ENCODE peak calls at places on chromosomes 12 and 14, in nine cellular contexts. One of them, this sample, is unnamed.

GRCh38 chr12:726281-727140 is 25.9 kb upstream of the WNK1 start:
- DNase-seq in PC-3: peak; percentile 54
- DNase-seq in mammary epithelial cell: peak; percentile 68
- DNase-seq in tibial artery: no peak
- DNase-seq in adipocyte: no peak
- DNase-seq in cardiac muscle cell: no peak
- DNase-seq in DND-41: no peak
- DNase-seq in psoas muscle: no peak
- DNase-seq in right cardiac atrium: no peak
- DNase-seq in this sample: no peak

GRCh38 chr12:19198272-19198671 is 68.7 kb downstream of the PLEKHA5 start:
- DNase-seq in adipocyte: peak; percentile 80
- DNase-seq in cardiac muscle cell: no peak
- DNase-seq in right cardiac atrium: no peak
- DNase-seq in PC-3: peak; percentile 80
- DNase-seq in mammary epithelial cell: peak; percentile 89
- DNase-seq in DND-41: no peak
- DNase-seq in psoas muscle: no peak
- DNase-seq in tibial artery: no peak
- DNase-seq in this sample: no peak

GRCh38 chr12:93776581-93777018 is 99.4 kb downstream of the CRADD start:
- DNase-seq in mammary epithelial cell: peak; percentile 16
- DNase-seq in cardiac muscle cell: no peak
- DNase-seq in right cardiac atrium: no peak
- DNase-seq in DND-41: no peak
- DNase-seq in PC-3: no peak
- DNase-seq in psoas muscle: no peak
- DNase-seq in tibial artery: no peak
- DNase-seq in adipocyte: peak; percentile 85
- DNase-seq in this sample: no peak

GRCh38 chr14:32004300-32004699 is 72.8 kb upstream of the ARHGAP5 start:
- DNase-seq in adipocyte: no peak
- DNase-seq in right cardiac atrium: no peak
- DNase-seq in mammary epithelial cell: peak; percentile 86
- DNase-seq in cardiac muscle cell: no peak
- DNase-seq in tibial artery: no peak
- DNase-seq in DND-41: no peak
- DNase-seq in PC-3: peak; percentile 86
- DNase-seq in psoas muscle: no peak
- DNase-seq in this sample: no peak

GRCh38 chr14:53278602-53279506 is 125.7 kb upstream of the DDHD1 start:
- DNase-seq in DND-41: peak; percentile 62
- DNase-seq in psoas muscle: no peak
- DNase-seq in PC-3: peak; percentile 86
- DNase-seq in right cardiac atrium: no peak
- DNase-seq in mammary epithelial cell: peak; percentile 73
- DNase-seq in adipocyte: no peak
- DNase-seq in tibial artery: no peak
- DNase-seq in cardiac muscle cell: no peak
- DNase-seq in this sample: no peak

GRCh38 chr14:61555056-61555838 is 140.1 kb upstream of the HIF1A start:
- DNase-seq in DND-41: no peak
- DNase-seq in adipocyte: no peak
- DNase-seq in psoas muscle: no peak
- DNase-seq in right cardiac atrium: no peak
- DNase-seq in tibial artery: no peak
- DNase-seq in mammary epithelial cell: peak; percentile 81
- DNase-seq in cardiac muscle cell: no peak
- DNase-seq in PC-3: peak; percentile 54
- DNase-seq in this sample: no peak

GRCh38 chr14:90453401-90453951 is 56.6 kb downstream of the CALM1 start:
- DNase-seq in PC-3: no peak
- DNase-seq in right cardiac atrium: peak; percentile 79
- DNase-seq in psoas muscle: no peak
- DNase-seq in mammary epithelial cell: no peak
- DNase-seq in tibial artery: no peak
- DNase-seq in DND-41: no peak
- DNase-seq in cardiac muscle cell: peak; percentile 18
- DNase-seq in adipocyte: no peak
- DNase-seq in this sample: peak; percentile 27

GRCh38 chr12:48023386-48023785 is 19.1 kb upstream of the COL2A1 start:
- DNase-seq in right cardiac atrium: peak; percentile 74
- DNase-seq in adipocyte: no peak
- DNase-seq in PC-3: no peak
- DNase-seq in psoas muscle: no peak
- DNase-seq in DND-41: no peak
- DNase-seq in mammary epithelial cell: no peak
- DNase-seq in tibial artery: no peak
- DNase-seq in cardiac muscle cell: peak; percentile 51
- DNase-seq in this sample: no peak

GRCh38 chr12:93379432-93380308 is 1.9 kb downstream of the NUDT4 start:
- DNase-seq in adipocyte: peak; percentile 49
- DNase-seq in right cardiac atrium: no peak
- DNase-seq in psoas muscle: no peak
- DNase-seq in mammary epithelial cell: peak; percentile 27
- DNase-seq in DND-41: no peak
- DNase-seq in tibial artery: no peak
- DNase-seq in PC-3: peak; percentile 29
- DNase-seq in cardiac muscle cell: no peak
- DNase-seq in this sample: no peak

GRCh38 chr12:95336387-95337067 is 118.9 kb downstream of the VEZT start:
- DNase-seq in tibial artery: peak; percentile 86
- DNase-seq in cardiac muscle cell: peak; percentile 88
- DNase-seq in right cardiac atrium: peak; percentile 79
- DNase-seq in psoas muscle: peak; percentile 41
- DNase-seq in mammary epithelial cell: peak; percentile 61
- DNase-seq in PC-3: peak; percentile 92
- DNase-seq in DND-41: no peak
- DNase-seq in adipocyte: peak; percentile 92
- DNase-seq in this sample: no peak

GRCh38 chr14:38873923-38874612 is 229.0 kb downstream of the SEC23A start:
- DNase-seq in PC-3: no peak
- DNase-seq in DND-41: no peak
- DNase-seq in psoas muscle: no peak
- DNase-seq in right cardiac atrium: no peak
- DNase-seq in cardiac muscle cell: no peak
- DNase-seq in mammary epithelial cell: no peak
- DNase-seq in adipocyte: no peak
- DNase-seq in tibial artery: no peak
- DNase-seq in this sample: no peak

GRCh38 chr12:28191018-28191595 is 851 bp downstream of the CCDC91 start:
- DNase-seq in mammary epithelial cell: peak; percentile 68
- DNase-seq in right cardiac atrium: no peak
- DNase-seq in PC-3: peak; percentile 75
- DNase-seq in DND-41: peak; percentile 41
- DNase-seq in cardiac muscle cell: no peak
- DNase-seq in psoas muscle: peak; percentile 34
- DNase-seq in tibial artery: no peak
- DNase-seq in adipocyte: no peak
- DNase-seq in this sample: no peak

GRCh38 chr12:47361389-47362031 is 281.8 kb upstream of the AMIGO2 start:
- DNase-seq in adipocyte: no peak
- DNase-seq in PC-3: no peak
- DNase-seq in mammary epithelial cell: peak; percentile 84
- DNase-seq in cardiac muscle cell: no peak
- DNase-seq in right cardiac atrium: no peak
- DNase-seq in tibial artery: no peak
- DNase-seq in psoas muscle: no peak
- DNase-seq in DND-41: peak; percentile 62
- DNase-seq in this sample: peak; percentile 40

GRCh38 chr14:75123991-75124390 is 2.9 kb downstream of the NEK9 start:
- DNase-seq in psoas muscle: no peak
- DNase-seq in cardiac muscle cell: no peak
- DNase-seq in tibial artery: no peak
- DNase-seq in mammary epithelial cell: peak; percentile 76
- DNase-seq in PC-3: peak; percentile 82
- DNase-seq in DND-41: no peak
- DNase-seq in adipocyte: peak; percentile 60
- DNase-seq in right cardiac atrium: no peak
- DNase-seq in this sample: no peak

GRCh38 chr14:65502676-65503124 is 90.2 kb downstream of the FUT8 start:
- DNase-seq in tibial artery: no peak
- DNase-seq in PC-3: peak; percentile 91
- DNase-seq in adipocyte: peak; percentile 48
- DNase-seq in DND-41: no peak
- DNase-seq in psoas muscle: no peak
- DNase-seq in right cardiac atrium: no peak
- DNase-seq in cardiac muscle cell: peak; percentile 10
- DNase-seq in mammary epithelial cell: peak; percentile 77
- DNase-seq in this sample: no peak

DNA sequence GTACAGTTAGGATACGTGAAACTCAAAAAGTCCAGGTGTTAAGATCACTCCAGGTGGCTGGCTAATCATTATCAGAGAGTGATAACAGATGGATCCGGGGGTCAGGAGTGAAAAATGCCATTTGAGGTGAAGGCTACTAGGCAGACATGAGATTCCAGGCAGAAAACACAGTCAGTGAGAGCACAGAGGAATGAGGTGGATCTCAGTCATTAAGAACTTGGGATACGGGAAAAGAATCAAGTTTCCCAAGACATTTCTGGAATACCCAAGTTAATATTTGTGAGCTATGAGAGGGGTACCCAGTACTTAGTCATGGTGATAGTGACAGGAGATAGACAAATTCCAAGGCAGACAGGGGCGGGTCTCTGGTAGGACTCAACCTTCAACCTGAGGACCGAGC is 94.6 kb upstream of the ALG10B start:
- DNase-seq in mammary epithelial cell: no peak
- DNase-seq in DND-41: no peak
- DNase-seq in PC-3: no peak
- DNase-seq in cardiac muscle cell: no peak
- DNase-seq in adipocyte: no peak
- DNase-seq in psoas muscle: no peak
- DNase-seq in right cardiac atrium: no peak
- DNase-seq in tibial artery: no peak
- DNase-seq in this sample: no peak
- H3K9me3 ChIP-seq in mammary epithelial cell: no peaks in the 10 kb centered on the region
- H3K9me3 ChIP-seq in DND-41: no peaks in the 10 kb centered on the region
- H3K9me3 ChIP-seq in PC-3: no peaks in the 10 kb centered on the region
- H3K9me3 ChIP-seq in cardiac muscle cell: no peaks in the 10 kb centered on the region
- H3K9me3 ChIP-seq in adipocyte: no peaks in the 10 kb centered on the region
- H3K9me3 ChIP-seq in psoas muscle: no peaks in the 10 kb centered on the region
- H3K9me3 ChIP-seq in right cardiac atrium: no peaks in the 10 kb centered on the region
- H3K9me3 ChIP-seq in tibial artery: no peaks in the 10 kb centered on the region
- H3K9me3 ChIP-seq in this sample: no peaks in the 10 kb centered on the region

DNA sequence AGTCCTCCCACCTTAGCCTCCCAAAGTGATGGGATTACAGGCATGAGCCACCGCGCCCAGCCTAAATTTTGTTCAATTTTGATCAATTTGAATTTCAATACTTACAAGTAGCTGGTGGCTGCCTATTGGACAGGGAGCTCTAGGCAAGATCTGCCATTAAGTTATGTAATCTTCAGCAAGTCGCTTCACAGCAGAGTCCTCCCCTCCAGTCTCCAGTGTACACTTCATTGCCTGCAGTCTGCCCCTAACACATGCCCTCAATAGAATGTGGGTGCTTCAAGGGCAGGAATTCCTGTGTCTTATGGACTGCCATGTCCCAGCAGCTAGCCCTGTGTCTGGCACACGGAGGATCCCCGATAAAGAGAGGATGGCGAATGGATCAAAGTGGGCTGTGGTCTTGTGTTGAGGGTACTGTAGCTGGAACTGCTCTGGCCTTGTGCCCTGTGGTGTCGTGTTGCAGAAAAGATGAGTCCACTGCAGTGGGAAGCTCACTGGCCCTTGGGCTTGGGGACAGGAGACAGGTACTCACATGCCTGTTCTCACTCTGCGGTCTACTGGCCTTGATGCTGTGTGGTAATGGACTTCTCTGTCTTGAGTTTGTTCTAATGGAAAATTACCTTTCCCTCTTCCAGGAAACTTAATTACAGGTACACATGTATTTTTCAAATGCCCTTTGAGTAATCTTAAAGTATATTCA is 67.6 kb downstream of the TECPR2 start:
- DNase-seq in psoas muscle: no peak
- DNase-seq in mammary epithelial cell: peak; percentile 60
- DNase-seq in cardiac muscle cell: no peak
- DNase-seq in adipocyte: no peak
- DNase-seq in DND-41: no peak
- DNase-seq in PC-3: no peak
- DNase-seq in right cardiac atrium: no peak
- DNase-seq in tibial artery: no peak
- DNase-seq in this sample: no peak
- H3K9me3 ChIP-seq in psoas muscle: no peaks in the 10 kb centered on the region
- H3K9me3 ChIP-seq in mammary epithelial cell: no peaks in the 10 kb centered on the region
- H3K9me3 ChIP-seq in cardiac muscle cell: no peaks in the 10 kb centered on the region
- H3K9me3 ChIP-seq in adipocyte: no peaks in the 10 kb centered on the region
- H3K9me3 ChIP-seq in DND-41: no peaks in the 10 kb centered on the region
- H3K9me3 ChIP-seq in PC-3: no peaks in the 10 kb centered on the region
- H3K9me3 ChIP-seq in right cardiac atrium: no peaks in the 10 kb centered on the region
- H3K9me3 ChIP-seq in tibial artery: no peaks in the 10 kb centered on the region
- H3K9me3 ChIP-seq in this sample: no peaks in the 10 kb centered on the region

GRCh38 chr12:57998251-57998650 is 56.9 kb downstream of the ATP23 start:
- DNase-seq in tibial artery: no peak
- DNase-seq in adipocyte: no peak
- DNase-seq in mammary epithelial cell: no peak
- DNase-seq in cardiac muscle cell: no peak
- DNase-seq in PC-3: no peak
- DNase-seq in psoas muscle: no peak
- DNase-seq in right cardiac atrium: no peak
- DNase-seq in DND-41: no peak
- DNase-seq in this sample: no peak
- H3K9me3 ChIP-seq in tibial artery: peaks cover 27% of the 10 kb centered on the region
- H3K9me3 ChIP-seq in adipocyte: peaks cover 42% of the 10 kb centered on the region
- H3K9me3 ChIP-seq in mammary epithelial cell: peaks cover 16% of the 10 kb centered on the region
- H3K9me3 ChIP-seq in cardiac muscle cell: no peaks in the 10 kb centered on the region
- H3K9me3 ChIP-seq in PC-3: peaks cover 23% of the 10 kb centered on the region
- H3K9me3 ChIP-seq in psoas muscle: peaks cover 28% of the 10 kb centered on the region
- H3K9me3 ChIP-seq in right cardiac atrium: peaks cover 4% of the 10 kb centered on the region
- H3K9me3 ChIP-seq in DND-41: peaks cover 33% of the 10 kb centered on the region
- H3K9me3 ChIP-seq in this sample: peaks cover 50% of the 10 kb centered on the region

GRCh38 chr12:132391326-132392041 is 62.1 kb upstream of the GALNT9 start:
- DNase-seq in tibial artery: peak; percentile 53
- DNase-seq in cardiac muscle cell: no peak
- DNase-seq in PC-3: no peak
- DNase-seq in DND-41: no peak
- DNase-seq in adipocyte: no peak
- DNase-seq in right cardiac atrium: peak; percentile 32
- DNase-seq in psoas muscle: no peak
- DNase-seq in mammary epithelial cell: no peak
- DNase-seq in this sample: no peak

GRCh38 chr12:132390287-132391076 is 61.1 kb upstream of the GALNT9 start:
- DNase-seq in cardiac muscle cell: no peak
- DNase-seq in adipocyte: no peak
- DNase-seq in DND-41: no peak
- DNase-seq in PC-3: no peak
- DNase-seq in right cardiac atrium: peak; percentile 5
- DNase-seq in tibial artery: peak; percentile 53
- DNase-seq in mammary epithelial cell: no peak
- DNase-seq in psoas muscle: no peak
- DNase-seq in this sample: no peak

GRCh38 chr12:132393245-132393795 is 63.9 kb upstream of the GALNT9 start:
- DNase-seq in tibial artery: peak; percentile 54
- DNase-seq in mammary epithelial cell: no peak
- DNase-seq in right cardiac atrium: peak; percentile 7
- DNase-seq in DND-41: no peak
- DNase-seq in PC-3: peak; percentile 74
- DNase-seq in cardiac muscle cell: no peak
- DNase-seq in adipocyte: no peak
- DNase-seq in psoas muscle: no peak
- DNase-seq in this sample: peak; percentile 27

GRCh38 chr12:132393991-132394949 is 64.9 kb upstream of the GALNT9 start:
- DNase-seq in DND-41: no peak
- DNase-seq in PC-3: peak; percentile 39
- DNase-seq in tibial artery: peak; percentile 58
- DNase-seq in psoas muscle: no peak
- DNase-seq in right cardiac atrium: peak; percentile 13
- DNase-seq in adipocyte: no peak
- DNase-seq in mammary epithelial cell: no peak
- DNase-seq in cardiac muscle cell: no peak
- DNase-seq in this sample: no peak

GRCh38 chr12:132392389-132393244 is 63.2 kb upstream of the GALNT9 start:
- DNase-seq in mammary epithelial cell: no peak
- DNase-seq in right cardiac atrium: peak; percentile 24
- DNase-seq in psoas muscle: no peak
- DNase-seq in adipocyte: no peak
- DNase-seq in PC-3: no peak
- DNase-seq in DND-41: no peak
- DNase-seq in tibial artery: peak; percentile 40
- DNase-seq in cardiac muscle cell: no peak
- DNase-seq in this sample: peak; percentile 26
- H3K9me3 ChIP-seq in mammary epithelial cell: peaks cover 11% of the 10 kb centered on the region
- H3K9me3 ChIP-seq in right cardiac atrium: no peaks in the 10 kb centered on the region
- H3K9me3 ChIP-seq in psoas muscle: no peaks in the 10 kb centered on the region
- H3K9me3 ChIP-seq in adipocyte: no peaks in the 10 kb centered on the region
- H3K9me3 ChIP-seq in PC-3: no peaks in the 10 kb centered on the region
- H3K9me3 ChIP-seq in DND-41: no peaks in the 10 kb centered on the region
- H3K9me3 ChIP-seq in tibial artery: no peaks in the 10 kb centered on the region
- H3K9me3 ChIP-seq in cardiac muscle cell: no peaks in the 10 kb centered on the region
- H3K9me3 ChIP-seq in this sample: no peaks in the 10 kb centered on the region

This sample was measured in mucosa of descending colon.